ENCODE peak calls at places on chromosomes 2 and 18, in seven cellular contexts. One of them, this sample, is unnamed.

GRCh38 chr2:157722580-157723234 is 94.0 kb upstream of the ACVR1C start:
- DNase-seq in psoas muscle: no peak
- DNase-seq in fibroblast of lung: peak; percentile 39
- DNase-seq in AG04450: no peak
- DNase-seq in A673: peak; percentile 23
- DNase-seq in HL-60: no peak
- DNase-seq in SJSA1: no peak
- DNase-seq in this sample: no peak

GRCh38 chr2:164841719-164842623 is at the start of gene COBLL1:
- DNase-seq in psoas muscle: peak; percentile 72
- DNase-seq in fibroblast of lung: peak; percentile 44
- DNase-seq in AG04450: no peak
- DNase-seq in A673: peak; percentile 80
- DNase-seq in HL-60: no peak
- DNase-seq in SJSA1: peak; percentile 71
- DNase-seq in this sample: no peak

GRCh38 chr2:172395503-172395902 is 31.9 kb upstream of the ITGA6 start:
- DNase-seq in psoas muscle: no peak
- DNase-seq in fibroblast of lung: no peak
- DNase-seq in AG04450: no peak
- DNase-seq in A673: no peak
- DNase-seq in HL-60: peak; percentile 60
- DNase-seq in SJSA1: no peak
- DNase-seq in this sample: no peak

GRCh38 chr2:96537734-96538486 is 1.4 kb downstream of the ARID5A start:
- DNase-seq in psoas muscle: peak; percentile 31
- DNase-seq in fibroblast of lung: no peak
- DNase-seq in AG04450: no peak
- DNase-seq in A673: no peak
- DNase-seq in HL-60: no peak
- DNase-seq in SJSA1: no peak
- DNase-seq in this sample: no peak

GRCh38 chr2:82675186-82675585 is 1783.9 kb downstream of the SUCLG1 start:
- DNase-seq in psoas muscle: no peak
- DNase-seq in fibroblast of lung: peak; percentile 43
- DNase-seq in AG04450: no peak
- DNase-seq in A673: no peak
- DNase-seq in HL-60: no peak
- DNase-seq in SJSA1: no peak
- DNase-seq in this sample: no peak

GRCh38 chr2:199535445-199536177 is 77.9 kb upstream of the SATB2 start:
- DNase-seq in psoas muscle: no peak
- DNase-seq in fibroblast of lung: no peak
- DNase-seq in AG04450: no peak
- DNase-seq in A673: no peak
- DNase-seq in HL-60: no peak
- DNase-seq in SJSA1: no peak
- DNase-seq in this sample: no peak

GRCh38 chr2:12315224-12315623 is 401.5 kb upstream of the TRIB2 start:
- DNase-seq in psoas muscle: no peak
- DNase-seq in fibroblast of lung: no peak
- DNase-seq in AG04450: no peak
- DNase-seq in A673: no peak
- DNase-seq in HL-60: no peak
- DNase-seq in SJSA1: no peak
- DNase-seq in this sample: no peak

GRCh38 chr2:159855153-159856140 is 57.4 kb upstream of the CD302 start:
- DNase-seq in psoas muscle: no peak
- DNase-seq in fibroblast of lung: peak; percentile 30
- DNase-seq in AG04450: no peak
- DNase-seq in A673: no peak
- DNase-seq in HL-60: peak; percentile 63
- DNase-seq in SJSA1: no peak
- DNase-seq in this sample: no peak

GRCh38 chr2:147460140-147460539 is 384.7 kb upstream of the ACVR2A start:
- DNase-seq in psoas muscle: no peak
- DNase-seq in fibroblast of lung: peak; percentile 44
- DNase-seq in AG04450: no peak
- DNase-seq in A673: peak; percentile 55
- DNase-seq in HL-60: no peak
- DNase-seq in SJSA1: no peak
- DNase-seq in this sample: no peak

GRCh38 chr2:118371500-118371899 is 283.2 kb downstream of the INSIG2 start:
- DNase-seq in psoas muscle: no peak
- DNase-seq in fibroblast of lung: peak; percentile 38
- DNase-seq in AG04450: peak; percentile 13
- DNase-seq in A673: peak; percentile 9
- DNase-seq in HL-60: no peak
- DNase-seq in SJSA1: no peak
- DNase-seq in this sample: no peak

GRCh38 chr2:75556679-75557366 is 3.9 kb downstream of the EVA1A start:
- DNase-seq in psoas muscle: no peak
- DNase-seq in fibroblast of lung: no peak
- DNase-seq in AG04450: no peak
- DNase-seq in A673: no peak
- DNase-seq in HL-60: no peak
- DNase-seq in SJSA1: no peak
- DNase-seq in this sample: no peak

GRCh38 chr2:134198006-134198634 is 55.8 kb upstream of the MGAT5 start:
- DNase-seq in psoas muscle: no peak
- DNase-seq in fibroblast of lung: no peak
- DNase-seq in AG04450: no peak
- DNase-seq in A673: no peak
- DNase-seq in HL-60: no peak
- DNase-seq in SJSA1: no peak
- DNase-seq in this sample: no peak

GRCh38 chr2:3355951-3356569 is 21.6 kb downstream of the EIPR1 start:
- DNase-seq in psoas muscle: no peak
- DNase-seq in fibroblast of lung: no peak
- DNase-seq in AG04450: no peak
- DNase-seq in A673: no peak
- DNase-seq in HL-60: no peak
- DNase-seq in SJSA1: no peak
- DNase-seq in this sample: no peak

GRCh38 chr2:184596819-184597411 is 1.4 kb upstream of the ZNF804A start:
- DNase-seq in psoas muscle: no peak
- DNase-seq in fibroblast of lung: peak; percentile 76
- DNase-seq in AG04450: peak; percentile 59
- DNase-seq in A673: peak; percentile 40
- DNase-seq in HL-60: peak; percentile 45
- DNase-seq in SJSA1: no peak
- DNase-seq in this sample: no peak
- H3K27ac ChIP-seq in psoas muscle: no peak overlapping the region
- H3K27ac ChIP-seq in fibroblast of lung: peak overlapping the region; percentile 60
- H3K27ac ChIP-seq in AG04450: peak overlapping the region; percentile 86
- H3K27ac ChIP-seq in A673: peak overlapping the region; percentile 68
- H3K27ac ChIP-seq in HL-60: peak overlapping the region; percentile 98
- H3K27ac ChIP-seq in SJSA1: peak overlapping the region; percentile 98
- H3K27ac ChIP-seq in this sample: no peak overlapping the region

GRCh38 chr18:22164337-22165048 is 4.9 kb upstream of the GATA6 start:
- DNase-seq in psoas muscle: no peak
- DNase-seq in fibroblast of lung: no peak
- DNase-seq in AG04450: no peak
- DNase-seq in A673: no peak
- DNase-seq in HL-60: no peak
- DNase-seq in SJSA1: no peak
- DNase-seq in this sample: no peak

GRCh38 chr18:22167091-22167470 is 2.3 kb upstream of the GATA6 start:
- DNase-seq in psoas muscle: no peak
- DNase-seq in fibroblast of lung: no peak
- DNase-seq in AG04450: no peak
- DNase-seq in A673: no peak
- DNase-seq in HL-60: no peak
- DNase-seq in SJSA1: no peak
- DNase-seq in this sample: no peak

GRCh38 chr18:22165049-22165602 is 4.3 kb upstream of the GATA6 start:
- DNase-seq in psoas muscle: no peak
- DNase-seq in fibroblast of lung: no peak
- DNase-seq in AG04450: no peak
- DNase-seq in A673: no peak
- DNase-seq in HL-60: no peak
- DNase-seq in SJSA1: no peak
- DNase-seq in this sample: no peak

GRCh38 chr18:22166070-22166972 is 3.1 kb upstream of the GATA6 start:
- DNase-seq in psoas muscle: peak; percentile 26
- DNase-seq in fibroblast of lung: peak; percentile 47
- DNase-seq in AG04450: no peak
- DNase-seq in A673: peak; percentile 32
- DNase-seq in HL-60: no peak
- DNase-seq in SJSA1: no peak
- DNase-seq in this sample: no peak

GRCh38 chr18:22165603-22166069 is 3.8 kb upstream of the GATA6 start:
- DNase-seq in psoas muscle: no peak
- DNase-seq in fibroblast of lung: no peak
- DNase-seq in AG04450: no peak
- DNase-seq in A673: no peak
- DNase-seq in HL-60: no peak
- DNase-seq in SJSA1: no peak
- DNase-seq in this sample: no peak
- H3K27ac ChIP-seq in psoas muscle: no peak overlapping the region
- H3K27ac ChIP-seq in fibroblast of lung: no peak overlapping the region
- H3K27ac ChIP-seq in AG04450: no peak overlapping the region
- H3K27ac ChIP-seq in A673: no peak overlapping the region
- H3K27ac ChIP-seq in HL-60: no peak overlapping the region
- H3K27ac ChIP-seq in SJSA1: no peak overlapping the region
- H3K27ac ChIP-seq in this sample: no peak overlapping the region

GRCh38 chr2:85708641-85709040 is 14.5 kb downstream of the GNLY start:
- DNase-seq in psoas muscle: no peak
- DNase-seq in fibroblast of lung: no peak
- DNase-seq in AG04450: no peak
- DNase-seq in A673: no peak
- DNase-seq in HL-60: no peak
- DNase-seq in SJSA1: no peak
- DNase-seq in this sample: no peak
- H3K27ac ChIP-seq in psoas muscle: no peak overlapping the region
- H3K27ac ChIP-seq in fibroblast of lung: no peak overlapping the region
- H3K27ac ChIP-seq in AG04450: no peak overlapping the region
- H3K27ac ChIP-seq in A673: no peak overlapping the region
- H3K27ac ChIP-seq in HL-60: peak overlapping the region; percentile 91
- H3K27ac ChIP-seq in SJSA1: no peak overlapping the region
- H3K27ac ChIP-seq in this sample: peak overlapping the region; percentile 89

GRCh38 chr2:65766768-65767267 is 334.4 kb upstream of the SPRED2 start:
- DNase-seq in psoas muscle: no peak
- DNase-seq in fibroblast of lung: no peak
- DNase-seq in AG04450: no peak
- DNase-seq in A673: no peak
- DNase-seq in HL-60: no peak
- DNase-seq in SJSA1: no peak
- DNase-seq in this sample: no peak

DNA sequence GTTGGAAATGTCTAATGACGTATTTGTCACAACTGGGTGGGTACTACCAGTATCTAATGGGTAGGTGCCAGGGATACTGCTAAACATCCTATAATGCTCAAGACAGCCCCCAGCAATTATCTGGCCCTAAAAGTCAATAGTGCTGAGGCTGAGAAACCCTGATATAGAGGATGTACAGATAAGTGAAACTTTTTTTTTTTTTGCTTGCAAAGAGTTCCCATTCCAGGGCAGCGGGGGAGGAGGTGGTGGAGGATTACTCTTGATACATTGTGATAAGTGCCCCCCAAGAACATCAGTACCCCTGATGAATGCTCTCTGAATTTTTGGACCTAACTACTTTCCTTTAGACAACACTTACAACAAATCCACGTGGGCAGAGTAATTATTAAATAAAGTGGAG is 329.7 kb upstream of the SPRED2 start:
- DNase-seq in psoas muscle: no peak
- DNase-seq in fibroblast of lung: no peak
- DNase-seq in AG04450: no peak
- DNase-seq in A673: no peak
- DNase-seq in HL-60: no peak
- DNase-seq in SJSA1: no peak
- DNase-seq in this sample: no peak
- H3K27ac ChIP-seq in psoas muscle: no peak overlapping the region
- H3K27ac ChIP-seq in fibroblast of lung: no peak overlapping the region
- H3K27ac ChIP-seq in AG04450: no peak overlapping the region
- H3K27ac ChIP-seq in A673: no peak overlapping the region
- H3K27ac ChIP-seq in HL-60: no peak overlapping the region
- H3K27ac ChIP-seq in SJSA1: no peak overlapping the region
- H3K27ac ChIP-seq in this sample: no peak overlapping the region

GRCh38 chr18:48075707-48076093 is 145.2 kb upstream of the SMAD2 start:
- DNase-seq in psoas muscle: no peak
- DNase-seq in fibroblast of lung: no peak
- DNase-seq in AG04450: no peak
- DNase-seq in A673: no peak
- DNase-seq in HL-60: no peak
- DNase-seq in SJSA1: no peak
- DNase-seq in this sample: no peak

GRCh38 chr18:48074929-48075706 is 144.7 kb upstream of the SMAD2 start:
- DNase-seq in psoas muscle: no peak
- DNase-seq in fibroblast of lung: no peak
- DNase-seq in AG04450: no peak
- DNase-seq in A673: no peak
- DNase-seq in HL-60: no peak
- DNase-seq in SJSA1: no peak
- DNase-seq in this sample: no peak

GRCh38 chr18:48077291-48077690 is 146.8 kb upstream of the SMAD2 start:
- DNase-seq in psoas muscle: no peak
- DNase-seq in fibroblast of lung: no peak
- DNase-seq in AG04450: no peak
- DNase-seq in A673: no peak
- DNase-seq in HL-60: no peak
- DNase-seq in SJSA1: no peak
- DNase-seq in this sample: no peak

GRCh38 chr18:48078448-48078847 is 148.0 kb upstream of the SMAD2 start:
- DNase-seq in psoas muscle: no peak
- DNase-seq in fibroblast of lung: no peak
- DNase-seq in AG04450: no peak
- DNase-seq in A673: no peak
- DNase-seq in HL-60: no peak
- DNase-seq in SJSA1: no peak
- DNase-seq in this sample: no peak

DNA sequence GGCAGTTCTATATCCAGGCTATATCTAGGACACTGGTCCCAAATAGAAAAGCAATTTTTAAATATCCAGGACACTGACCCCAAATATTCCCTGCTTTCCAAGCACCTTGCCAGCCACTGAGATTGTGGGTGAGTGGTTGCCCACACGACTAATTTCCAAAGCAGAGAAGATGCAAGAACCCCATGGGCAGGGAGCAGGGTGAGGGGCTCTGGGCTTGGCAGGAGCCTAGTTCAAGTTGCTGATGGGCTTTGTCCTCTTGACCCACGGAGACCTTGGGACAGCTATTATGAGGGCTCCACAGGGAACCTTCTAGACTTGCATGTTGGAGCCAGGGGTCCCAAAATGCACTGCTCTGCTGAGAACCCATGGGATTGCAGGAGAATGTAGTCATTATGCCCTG is 146.0 kb upstream of the SMAD2 start:
- DNase-seq in psoas muscle: no peak
- DNase-seq in fibroblast of lung: no peak
- DNase-seq in AG04450: no peak
- DNase-seq in A673: no peak
- DNase-seq in HL-60: no peak
- DNase-seq in SJSA1: no peak
- DNase-seq in this sample: no peak
- H3K27ac ChIP-seq in psoas muscle: no peak overlapping the region
- H3K27ac ChIP-seq in fibroblast of lung: no peak overlapping the region
- H3K27ac ChIP-seq in AG04450: no peak overlapping the region
- H3K27ac ChIP-seq in A673: no peak overlapping the region
- H3K27ac ChIP-seq in HL-60: no peak overlapping the region
- H3K27ac ChIP-seq in SJSA1: no peak overlapping the region
- H3K27ac ChIP-seq in this sample: no peak overlapping the region

GRCh38 chr2:20624884-20625485 is 25.9 kb downstream of the HS1BP3 start:
- DNase-seq in psoas muscle: no peak
- DNase-seq in fibroblast of lung: no peak
- DNase-seq in AG04450: no peak
- DNase-seq in A673: no peak
- DNase-seq in HL-60: no peak
- DNase-seq in SJSA1: no peak
- DNase-seq in this sample: no peak
- H3K27ac ChIP-seq in psoas muscle: peak overlapping the region; percentile 58
- H3K27ac ChIP-seq in fibroblast of lung: peak overlapping the region; percentile 57
- H3K27ac ChIP-seq in AG04450: no peak overlapping the region
- H3K27ac ChIP-seq in A673: no peak overlapping the region
- H3K27ac ChIP-seq in HL-60: no peak overlapping the region
- H3K27ac ChIP-seq in SJSA1: no peak overlapping the region
- H3K27ac ChIP-seq in this sample: peak overlapping the region; percentile 70